ENCODE peak calls at places on chromosomes 6 and 20, in ten cellular contexts. K is astrocyte of the cerebellum; L is epithelial cell of esophagus; Y is adrenal gland; X is lung; N is right atrium auricular region; G is HCT116; C is HL-60; Z is AG10803; O is CD8-positive, alpha-beta memory T cell. J is an unnamed sample.

GRCh38 chr6:42978487-42978792 is 541 bp downstream of the PEX6 start:
- DNase-seq in K (no peak), L (no peak), Y (peak), X (no peak), N (no peak), G (no peak), C (no peak), Z (peak), O (no peak), J (peak)

GRCh38 chr6:101386982-101387381 is 6.5 kb upstream of the GRIK2 start:
- DNase-seq in K (no peak), L (peak), Y (no peak), X (no peak), N (no peak), G (no peak), C (no peak), Z (no peak), O (no peak), J (no peak)

GRCh38 chr6:158411998-158412397 is 99.7 kb downstream of the TULP4 start:
- DNase-seq in K (no peak), L (peak), Y (no peak), X (no peak), N (no peak), G (peak), C (no peak), Z (no peak), O (no peak), J (no peak)

GRCh38 chr6:466564-466963 is 75.0 kb downstream of the IRF4 start:
- DNase-seq in K (no peak), L (no peak), Y (no peak), X (no peak), N (peak), G (no peak), C (no peak), Z (no peak), O (no peak), J (no peak)

GRCh38 chr6:30615958-30616810 is 859 bp downstream of the PPP1R10 start:
- DNase-seq in K (no peak), L (no peak), Y (peak), X (no peak), N (no peak), G (no peak), C (no peak), Z (peak), O (peak), J (no peak)

GRCh38 chr6:3190779-3191178 is 33.4 kb upstream of the TUBB2A start:
- DNase-seq in K (no peak), L (no peak), Y (no peak), X (no peak), N (no peak), G (no peak), C (no peak), Z (no peak), O (no peak), J (no peak)

GRCh38 chr6:12291083-12291784 is 1.1 kb downstream of the EDN1 start:
- DNase-seq in K (no peak), L (peak), Y (no peak), X (no peak), N (no peak), G (no peak), C (no peak), Z (no peak), O (no peak), J (no peak)

GRCh38 chr20:48282591-48283228 is 497.4 kb upstream of the SULF2 start:
- DNase-seq in K (no peak), L (no peak), Y (no peak), X (no peak), N (no peak), G (no peak), C (no peak), Z (no peak), O (no peak), J (no peak)

GRCh38 chr20:10711903-10712373 is 38.1 kb upstream of the JAG1 start:
- DNase-seq in K (no peak), L (no peak), Y (no peak), X (no peak), N (no peak), G (no peak), C (no peak), Z (no peak), O (no peak), J (no peak)

GRCh38 chr6:129577691-129578090 is 132.3 kb downstream of the ARHGAP18 start:
- DNase-seq in K (no peak), L (no peak), Y (no peak), X (no peak), N (no peak), G (no peak), C (no peak), Z (no peak), O (no peak), J (no peak)

GRCh38 chr20:62350098-62350628 is 16.9 kb downstream of the LAMA5 start:
- DNase-seq in K (no peak), L (peak), Y (no peak), X (peak), N (no peak), G (peak), C (no peak), Z (no peak), O (no peak), J (no peak)

GRCh38 chr6:152160346-152160745 is 352.9 kb downstream of the ESR1 start:
- DNase-seq in K (no peak), L (peak), Y (no peak), X (no peak), N (no peak), G (no peak), C (no peak), Z (no peak), O (no peak), J (no peak)

GRCh38 chr6:6834356-6835342 is 246.1 kb downstream of the LY86 start:
- DNase-seq in K (no peak), L (peak), Y (no peak), X (peak), N (no peak), G (no peak), C (no peak), Z (no peak), O (no peak), J (no peak)

GRCh38 chr20:45372646-45373352 is 5.3 kb downstream of the TP53TG5 start:
- DNase-seq in K (no peak), L (peak), Y (no peak), X (no peak), N (no peak), G (no peak), C (no peak), Z (peak), O (no peak), J (no peak)

GRCh38 chr6:150314230-150315188 is 54.3 kb upstream of the IYD start:
- DNase-seq in K (no peak), L (no peak), Y (no peak), X (no peak), N (no peak), G (no peak), C (no peak), Z (no peak), O (no peak), J (no peak)

GRCh38 chr6:150312395-150312794 is 56.4 kb upstream of the IYD start:
- DNase-seq in K (no peak), L (peak), Y (no peak), X (no peak), N (no peak), G (no peak), C (no peak), Z (no peak), O (no peak), J (no peak)

GRCh38 chr6:150316936-150317335 is 51.9 kb upstream of the IYD start:
- DNase-seq in K (no peak), L (no peak), Y (no peak), X (no peak), N (no peak), G (no peak), C (no peak), Z (no peak), O (no peak), J (no peak)

GRCh38 chr6:150312844-150313584 is 55.8 kb upstream of the IYD start:
- DNase-seq in K (no peak), L (no peak), Y (no peak), X (no peak), N (no peak), G (no peak), C (no peak), Z (no peak), O (no peak), J (no peak)

DNA sequence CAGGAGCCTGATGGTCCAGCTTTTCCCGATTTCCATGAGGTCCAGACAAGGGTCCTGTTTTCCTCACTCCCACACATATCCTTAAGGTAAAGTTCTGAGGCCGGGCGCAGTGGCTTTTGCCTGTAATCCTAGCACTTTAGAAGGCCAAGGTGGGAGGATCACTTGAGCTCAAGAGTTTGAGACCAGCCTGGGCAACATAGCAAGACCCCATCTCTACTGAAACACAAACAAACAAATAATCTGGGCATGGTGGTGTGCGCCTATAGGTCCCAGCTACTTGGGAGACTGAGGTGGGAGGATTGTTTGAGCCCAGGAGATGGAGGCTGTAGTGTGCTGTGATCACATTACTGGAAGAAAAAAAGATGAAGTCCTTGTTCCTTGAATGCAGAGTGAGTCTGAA is 53.2 kb upstream of the IYD start:
- DNase-seq in K (no peak), L (no peak), Y (no peak), X (no peak), N (no peak), G (no peak), C (no peak), Z (no peak), O (no peak), J (no peak)
- H3K4me3 ChIP-seq in K (no peak), L (no peak), Y (no peak), X (no peak), N (no peak), G (no peak), C (no peak), Z (no peak), O (no peak), J (no peak)

GRCh38 chr6:27667651-27668441 is 194.9 kb upstream of the ZNF184 start:
- DNase-seq in K (no peak), L (peak), Y (no peak), X (no peak), N (no peak), G (no peak), C (no peak), Z (no peak), O (no peak), J (no peak)

GRCh38 chr6:27667016-27667415 is 194.1 kb upstream of the ZNF184 start:
- DNase-seq in K (no peak), L (no peak), Y (no peak), X (no peak), N (no peak), G (no peak), C (no peak), Z (no peak), O (no peak), J (no peak)

GRCh38 chr6:27669798-27670301 is 196.9 kb upstream of the ZNF184 start:
- DNase-seq in K (no peak), L (no peak), Y (no peak), X (no peak), N (no peak), G (no peak), C (no peak), Z (no peak), O (no peak), J (no peak)

GRCh38 chr6:27668442-27669275 is 195.8 kb upstream of the ZNF184 start:
- DNase-seq in K (no peak), L (peak), Y (no peak), X (no peak), N (no peak), G (peak), C (peak), Z (peak), O (no peak), J (no peak)

GRCh38 chr6:27669278-27669797 is 196.4 kb upstream of the ZNF184 start:
- DNase-seq in K (no peak), L (peak), Y (no peak), X (no peak), N (no peak), G (no peak), C (no peak), Z (no peak), O (no peak), J (no peak)
- H3K4me3 ChIP-seq in K (peak), L (peak), Y (no peak), X (no peak), N (no peak), G (no peak), C (peak), Z (peak), O (no peak), J (peak)

GRCh38 chr6:4668271-4669179 is 107.7 kb upstream of the CDYL start:
- DNase-seq in K (no peak), L (no peak), Y (no peak), X (no peak), N (peak), G (no peak), C (no peak), Z (no peak), O (no peak), J (no peak)
- H3K4me3 ChIP-seq in K (no peak), L (no peak), Y (no peak), X (no peak), N (no peak), G (no peak), C (no peak), Z (no peak), O (no peak), J (no peak)

GRCh38 chr6:88895911-88896310 is 67.5 kb downstream of the RNGTT start:
- DNase-seq in K (no peak), L (no peak), Y (no peak), X (no peak), N (no peak), G (no peak), C (no peak), Z (no peak), O (no peak), J (no peak)

GRCh38 chr6:88899569-88900316 is 63.7 kb downstream of the RNGTT start:
- DNase-seq in K (no peak), L (peak), Y (no peak), X (no peak), N (no peak), G (no peak), C (no peak), Z (no peak), O (no peak), J (no peak)
- H3K4me3 ChIP-seq in K (no peak), L (no peak), Y (no peak), X (no peak), N (no peak), G (no peak), C (no peak), Z (no peak), O (no peak), J (no peak)

GRCh38 chr20:3071266-3071609 is 182 bp upstream of the OXT start:
- DNase-seq in K (no peak), L (no peak), Y (no peak), X (no peak), N (no peak), G (no peak), C (no peak), Z (no peak), O (no peak), J (no peak)
- H3K4me3 ChIP-seq in K (no peak), L (no peak), Y (no peak), X (no peak), N (peak), G (no peak), C (no peak), Z (peak), O (peak), J (peak)

DNA sequence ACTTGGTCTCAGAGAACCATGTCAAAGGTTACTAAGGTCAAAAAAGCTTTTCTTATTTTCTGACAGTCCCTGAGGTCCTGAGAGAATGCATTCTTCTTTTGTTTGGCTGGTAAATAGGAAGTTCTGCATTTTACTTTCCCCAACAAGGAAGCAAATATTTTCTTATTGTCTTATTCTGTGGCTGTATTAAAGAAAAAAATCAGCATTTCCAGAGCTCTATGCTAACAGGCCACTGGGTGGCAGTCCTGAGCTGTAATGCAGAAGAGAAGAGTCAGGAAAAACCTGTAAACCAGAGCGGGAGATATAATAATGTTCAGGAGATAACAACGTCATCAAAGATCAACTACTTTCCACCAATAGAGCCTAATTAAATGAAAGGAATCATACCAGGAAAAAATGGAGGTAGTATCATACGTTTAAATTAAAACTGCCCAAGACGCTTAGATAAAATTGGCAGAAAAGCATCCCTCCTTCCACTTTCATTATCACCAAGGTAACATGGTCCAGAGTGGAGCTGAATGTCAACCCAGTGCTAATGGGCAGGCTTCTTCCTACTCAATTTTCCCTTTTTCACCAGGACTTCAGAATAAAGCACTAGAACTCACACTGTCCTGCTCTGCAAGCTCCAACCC is 55.6 kb upstream of the CARMIL1 start:
- DNase-seq in K (no peak), L (peak), Y (peak), X (peak), N (peak), G (peak), C (peak), Z (peak), O (peak), J (peak)
- H3K4me3 ChIP-seq in K (peak), L (no peak), Y (no peak), X (no peak), N (peak), G (peak), C (no peak), Z (peak), O (no peak), J (peak)

GRCh38 chr20:57397693-57398108 is 6.5 kb downstream of the RBM38 start:
- DNase-seq in K (no peak), L (no peak), Y (peak), X (no peak), N (no peak), G (no peak), C (no peak), Z (no peak), O (peak), J (peak)

GRCh38 chr20:57398901-57399535 is 7.8 kb downstream of the RBM38 start:
- DNase-seq in K (no peak), L (no peak), Y (no peak), X (no peak), N (no peak), G (no peak), C (no peak), Z (no peak), O (peak), J (no peak)

GRCh38 chr20:57399587-57400261 is 8.5 kb downstream of the RBM38 start:
- DNase-seq in K (no peak), L (no peak), Y (no peak), X (no peak), N (no peak), G (no peak), C (no peak), Z (no peak), O (peak), J (no peak)

GRCh38 chr20:57397004-57397692 is 6.0 kb downstream of the RBM38 start:
- DNase-seq in K (no peak), L (no peak), Y (no peak), X (no peak), N (no peak), G (no peak), C (no peak), Z (no peak), O (peak), J (peak)

GRCh38 chr20:57398231-57398821 is 7.1 kb downstream of the RBM38 start:
- DNase-seq in K (no peak), L (no peak), Y (peak), X (no peak), N (no peak), G (no peak), C (no peak), Z (no peak), O (peak), J (peak)
- H3K4me3 ChIP-seq in K (no peak), L (no peak), Y (no peak), X (no peak), N (peak), G (no peak), C (no peak), Z (no peak), O (peak), J (peak)

J was measured in left ventricle myocardium inferior.